ENCODE peak calls at places on chromosome 19, in eight cellular contexts. One of them, this sample, is unnamed.
A peak's percentile ranks its signal among the peaks of the same experiment; 100 is the strongest.

GRCh38 chr19:44111910-44112463 is 1.2 kb upstream of the ZNF225 start:
- DNase-seq in CD8-positive, alpha-beta T cell: no peak
- DNase-seq in CD8-positive, alpha-beta memory T cell: no peak
- DNase-seq in mesendoderm: peak; percentile 98
- DNase-seq in GM23338: peak; percentile 96
- DNase-seq in heart left ventricle: no peak
- DNase-seq in cardiac muscle cell: peak; percentile 93
- DNase-seq in CD4-positive, CD25-positive, alpha-beta regulatory T cell: peak; percentile 15
- DNase-seq in this sample: no peak

GRCh38 chr19:33062902-33063301 is 1.8 kb downstream of the RHPN2 start:
- DNase-seq in CD8-positive, alpha-beta T cell: no peak
- DNase-seq in CD8-positive, alpha-beta memory T cell: no peak
- DNase-seq in mesendoderm: no peak
- DNase-seq in GM23338: no peak
- DNase-seq in heart left ventricle: no peak
- DNase-seq in cardiac muscle cell: no peak
- DNase-seq in CD4-positive, CD25-positive, alpha-beta regulatory T cell: no peak
- DNase-seq in this sample: no peak

GRCh38 chr19:16423891-16424290 is 47.9 kb downstream of the EPS15L1 start:
- DNase-seq in CD8-positive, alpha-beta T cell: no peak
- DNase-seq in CD8-positive, alpha-beta memory T cell: no peak
- DNase-seq in mesendoderm: no peak
- DNase-seq in GM23338: no peak
- DNase-seq in heart left ventricle: no peak
- DNase-seq in cardiac muscle cell: no peak
- DNase-seq in CD4-positive, CD25-positive, alpha-beta regulatory T cell: no peak
- DNase-seq in this sample: no peak

GRCh38 chr19:16661480-16662034 is 618 bp downstream of the TMEM38A start:
- DNase-seq in CD8-positive, alpha-beta T cell: no peak
- DNase-seq in CD8-positive, alpha-beta memory T cell: peak; percentile 1
- DNase-seq in mesendoderm: no peak
- DNase-seq in GM23338: peak; percentile 72
- DNase-seq in heart left ventricle: peak; percentile 68
- DNase-seq in cardiac muscle cell: no peak
- DNase-seq in CD4-positive, CD25-positive, alpha-beta regulatory T cell: peak; percentile 15
- DNase-seq in this sample: peak; percentile 9

GRCh38 chr19:40806385-40807146 is 7.6 kb downstream of the EGLN2 start:
- DNase-seq in CD8-positive, alpha-beta T cell: peak; percentile 81
- DNase-seq in CD8-positive, alpha-beta memory T cell: peak; percentile 76
- DNase-seq in mesendoderm: peak; percentile 100
- DNase-seq in GM23338: peak; percentile 100
- DNase-seq in heart left ventricle: peak; percentile 87
- DNase-seq in cardiac muscle cell: peak; percentile 98
- DNase-seq in CD4-positive, CD25-positive, alpha-beta regulatory T cell: peak; percentile 86
- DNase-seq in this sample: peak; percentile 82

GRCh38 chr19:39946532-39946931 is 12.1 kb upstream of the FCGBP start:
- DNase-seq in CD8-positive, alpha-beta T cell: no peak
- DNase-seq in CD8-positive, alpha-beta memory T cell: no peak
- DNase-seq in mesendoderm: no peak
- DNase-seq in GM23338: no peak
- DNase-seq in heart left ventricle: no peak
- DNase-seq in cardiac muscle cell: peak; percentile 48
- DNase-seq in CD4-positive, CD25-positive, alpha-beta regulatory T cell: no peak
- DNase-seq in this sample: no peak

GRCh38 chr19:8731428-8732169 is 10.2 kb downstream of the OR2Z1 start:
- DNase-seq in CD8-positive, alpha-beta T cell: no peak
- DNase-seq in CD8-positive, alpha-beta memory T cell: no peak
- DNase-seq in mesendoderm: peak; percentile 1
- DNase-seq in GM23338: peak; percentile 4
- DNase-seq in heart left ventricle: no peak
- DNase-seq in cardiac muscle cell: no peak
- DNase-seq in CD4-positive, CD25-positive, alpha-beta regulatory T cell: peak; percentile 1
- DNase-seq in this sample: no peak

GRCh38 chr19:48461982-48462655 is 6.7 kb downstream of the KCNJ14 start:
- DNase-seq in CD8-positive, alpha-beta T cell: no peak
- DNase-seq in CD8-positive, alpha-beta memory T cell: no peak
- DNase-seq in mesendoderm: peak; percentile 89
- DNase-seq in GM23338: peak; percentile 94
- DNase-seq in heart left ventricle: peak; percentile 64
- DNase-seq in cardiac muscle cell: peak; percentile 20
- DNase-seq in CD4-positive, CD25-positive, alpha-beta regulatory T cell: no peak
- DNase-seq in this sample: no peak

GRCh38 chr19:35404879-35405622 is 34.2 kb downstream of the GPR42 start:
- DNase-seq in CD8-positive, alpha-beta T cell: no peak
- DNase-seq in CD8-positive, alpha-beta memory T cell: no peak
- DNase-seq in mesendoderm: peak; percentile 97
- DNase-seq in GM23338: peak; percentile 63
- DNase-seq in heart left ventricle: no peak
- DNase-seq in cardiac muscle cell: peak; percentile 96
- DNase-seq in CD4-positive, CD25-positive, alpha-beta regulatory T cell: no peak
- DNase-seq in this sample: no peak

DNA sequence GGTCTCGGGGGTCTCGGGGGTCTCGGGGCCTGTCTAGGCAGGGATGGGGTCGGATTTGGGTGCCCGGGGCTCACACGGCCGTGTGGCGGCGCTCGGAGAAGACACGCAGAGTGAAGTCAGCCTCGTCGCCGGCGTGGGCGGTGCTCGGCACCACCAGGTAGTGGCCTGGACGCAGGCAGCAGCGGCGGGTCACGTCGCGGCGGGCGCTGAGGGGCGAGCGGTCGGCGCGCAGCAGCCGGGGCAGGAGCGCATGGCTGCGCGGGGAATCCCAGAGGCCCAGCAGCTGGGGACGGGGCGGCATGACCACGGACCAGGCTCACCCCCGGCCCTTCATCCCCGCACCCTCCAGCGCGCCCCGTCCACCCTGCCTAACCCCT is 8.2 kb downstream of the CAPN12 start:
- DNase-seq in CD8-positive, alpha-beta T cell: peak; percentile 63
- DNase-seq in CD8-positive, alpha-beta memory T cell: peak; percentile 59
- DNase-seq in mesendoderm: peak; percentile 61
- DNase-seq in GM23338: peak; percentile 58
- DNase-seq in heart left ventricle: no peak
- DNase-seq in cardiac muscle cell: no peak
- DNase-seq in CD4-positive, CD25-positive, alpha-beta regulatory T cell: peak; percentile 53
- DNase-seq in this sample: peak; percentile 80
- H3K4me3 ChIP-seq in CD8-positive, alpha-beta T cell: peak overlapping the region; percentile 41
- H3K4me3 ChIP-seq in CD8-positive, alpha-beta memory T cell: no peak overlapping the region
- H3K4me3 ChIP-seq in mesendoderm: no peak overlapping the region
- H3K4me3 ChIP-seq in GM23338: peak overlapping the region; percentile 61
- H3K4me3 ChIP-seq in heart left ventricle: peak overlapping the region; percentile 46
- H3K4me3 ChIP-seq in cardiac muscle cell: peak overlapping the region; percentile 38
- H3K4me3 ChIP-seq in CD4-positive, CD25-positive, alpha-beta regulatory T cell: no peak overlapping the region
- H3K4me3 ChIP-seq in this sample: no peak overlapping the region

GRCh38 chr19:1079566-1080111 is 12.7 kb downstream of the ARHGAP45 start:
- DNase-seq in CD8-positive, alpha-beta T cell: peak; percentile 70
- DNase-seq in CD8-positive, alpha-beta memory T cell: no peak
- DNase-seq in mesendoderm: no peak
- DNase-seq in GM23338: peak; percentile 61
- DNase-seq in heart left ventricle: peak; percentile 63
- DNase-seq in cardiac muscle cell: no peak
- DNase-seq in CD4-positive, CD25-positive, alpha-beta regulatory T cell: peak; percentile 69
- DNase-seq in this sample: peak; percentile 59

GRCh38 chr19:1082928-1083816 is 12.0 kb downstream of the POLR2E start:
- DNase-seq in CD8-positive, alpha-beta T cell: peak; percentile 6
- DNase-seq in CD8-positive, alpha-beta memory T cell: no peak
- DNase-seq in mesendoderm: no peak
- DNase-seq in GM23338: no peak
- DNase-seq in heart left ventricle: no peak
- DNase-seq in cardiac muscle cell: no peak
- DNase-seq in CD4-positive, CD25-positive, alpha-beta regulatory T cell: no peak
- DNase-seq in this sample: peak; percentile 31

GRCh38 chr19:1080360-1081161 is 13.6 kb downstream of the ARHGAP45 start:
- DNase-seq in CD8-positive, alpha-beta T cell: peak; percentile 9
- DNase-seq in CD8-positive, alpha-beta memory T cell: no peak
- DNase-seq in mesendoderm: no peak
- DNase-seq in GM23338: no peak
- DNase-seq in heart left ventricle: no peak
- DNase-seq in cardiac muscle cell: no peak
- DNase-seq in CD4-positive, CD25-positive, alpha-beta regulatory T cell: no peak
- DNase-seq in this sample: no peak

GRCh38 chr19:1082165-1082927 is 12.8 kb downstream of the POLR2E start:
- DNase-seq in CD8-positive, alpha-beta T cell: peak; percentile 88
- DNase-seq in CD8-positive, alpha-beta memory T cell: peak; percentile 91
- DNase-seq in mesendoderm: peak; percentile 96
- DNase-seq in GM23338: peak; percentile 98
- DNase-seq in heart left ventricle: peak; percentile 76
- DNase-seq in cardiac muscle cell: no peak
- DNase-seq in CD4-positive, CD25-positive, alpha-beta regulatory T cell: peak; percentile 84
- DNase-seq in this sample: peak; percentile 87

DNA sequence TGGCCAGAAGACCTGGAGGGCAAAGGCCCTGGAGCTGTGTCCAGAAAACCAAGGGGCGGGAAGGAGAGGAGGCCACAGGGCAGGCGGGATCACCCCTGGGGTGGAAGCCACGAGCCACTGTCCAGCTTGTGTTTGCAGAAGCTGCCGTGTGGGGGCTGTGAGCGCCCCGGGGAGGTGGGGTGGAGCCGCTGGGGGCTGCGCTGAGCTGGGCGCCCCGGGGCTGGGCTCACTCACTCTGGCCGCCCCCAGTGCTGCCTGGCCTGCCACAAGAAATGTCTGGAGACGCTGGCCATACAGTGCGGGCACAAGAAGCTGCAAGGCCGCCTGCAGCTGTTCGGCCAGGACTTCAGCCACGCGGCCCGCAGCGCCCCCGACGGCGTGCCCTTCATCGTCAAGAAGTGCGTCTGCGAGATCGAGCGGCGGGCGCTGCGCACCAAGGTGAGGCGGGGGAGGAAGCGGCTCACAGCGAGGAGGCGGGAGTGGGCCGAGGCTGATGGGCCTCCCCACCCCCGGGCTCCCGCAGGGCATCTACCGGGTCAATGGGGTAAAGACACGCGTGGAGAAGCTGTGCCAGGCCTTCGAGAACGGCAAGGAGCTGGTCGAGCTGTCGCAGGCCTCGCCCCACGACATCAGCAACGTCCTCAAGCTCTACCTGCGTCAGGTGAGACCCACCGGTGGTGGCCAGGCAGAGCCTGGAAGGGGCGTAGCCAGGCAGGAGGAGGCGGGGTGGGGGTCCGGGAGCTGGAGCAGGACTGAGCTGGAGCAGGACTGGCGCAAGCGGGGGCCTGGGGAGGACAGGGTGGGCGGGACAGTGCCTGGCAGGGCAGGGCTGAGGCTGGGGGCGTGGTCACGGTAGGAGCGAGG is 13.6 kb downstream of the POLR2E start:
- DNase-seq in CD8-positive, alpha-beta T cell: no peak
- DNase-seq in CD8-positive, alpha-beta memory T cell: no peak
- DNase-seq in mesendoderm: peak; percentile 35
- DNase-seq in GM23338: peak; percentile 75
- DNase-seq in heart left ventricle: peak; percentile 57
- DNase-seq in cardiac muscle cell: no peak
- DNase-seq in CD4-positive, CD25-positive, alpha-beta regulatory T cell: no peak
- DNase-seq in this sample: no peak
- H3K4me1 ChIP-seq in CD8-positive, alpha-beta T cell: peaks cover 80% of the 10 kb centered on the region
- H3K4me1 ChIP-seq in CD8-positive, alpha-beta memory T cell: peaks cover 66% of the 10 kb centered on the region
- H3K4me1 ChIP-seq in mesendoderm: no peaks in the 10 kb centered on the region
- H3K4me1 ChIP-seq in GM23338: no peaks in the 10 kb centered on the region
- H3K4me1 ChIP-seq in heart left ventricle: peaks cover 5% of the 10 kb centered on the region
- H3K4me1 ChIP-seq in cardiac muscle cell: no peaks in the 10 kb centered on the region
- H3K4me1 ChIP-seq in CD4-positive, CD25-positive, alpha-beta regulatory T cell: peaks cover 69% of the 10 kb centered on the region
- H3K4me1 ChIP-seq in this sample: peaks cover 83% of the 10 kb centered on the region

DNA sequence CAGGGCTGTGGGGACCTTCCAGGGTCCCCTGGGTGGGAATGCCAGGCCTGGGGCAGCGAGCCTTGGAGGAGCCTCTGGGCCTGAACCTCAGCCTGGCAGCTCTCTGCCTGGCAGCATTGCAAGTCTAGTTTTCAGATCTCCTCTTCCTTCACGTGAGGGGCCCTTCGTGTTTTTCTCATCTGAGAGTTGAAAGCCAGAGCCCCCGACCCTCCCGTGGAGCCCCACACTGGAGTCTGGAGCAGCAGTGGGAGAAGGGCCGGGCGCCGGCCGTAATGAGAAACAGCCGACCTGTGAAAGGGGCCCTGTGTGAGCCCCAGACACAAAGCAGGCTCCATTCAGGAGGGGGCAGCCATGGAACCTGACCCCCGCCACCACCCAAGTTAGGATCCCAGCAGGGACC is 19.3 kb downstream of the TMED1 start:
- DNase-seq in CD8-positive, alpha-beta T cell: no peak
- DNase-seq in CD8-positive, alpha-beta memory T cell: no peak
- DNase-seq in mesendoderm: no peak
- DNase-seq in GM23338: no peak
- DNase-seq in heart left ventricle: no peak
- DNase-seq in cardiac muscle cell: no peak
- DNase-seq in CD4-positive, CD25-positive, alpha-beta regulatory T cell: no peak
- DNase-seq in this sample: no peak
- H3K27ac ChIP-seq in CD8-positive, alpha-beta T cell: no peak overlapping the region
- H3K27ac ChIP-seq in CD8-positive, alpha-beta memory T cell: no peak overlapping the region
- H3K27ac ChIP-seq in mesendoderm: no peak overlapping the region
- H3K27ac ChIP-seq in GM23338: peak overlapping the region; percentile 45
- H3K27ac ChIP-seq in heart left ventricle: no peak overlapping the region
- H3K27ac ChIP-seq in cardiac muscle cell: no peak overlapping the region
- H3K27ac ChIP-seq in CD4-positive, CD25-positive, alpha-beta regulatory T cell: no peak overlapping the region
- H3K27ac ChIP-seq in this sample: no peak overlapping the region

GRCh38 chr19:6530385-6531162 is at the start of gene TNFSF9:
- DNase-seq in CD8-positive, alpha-beta T cell: peak; percentile 88
- DNase-seq in CD8-positive, alpha-beta memory T cell: peak; percentile 83
- DNase-seq in mesendoderm: peak; percentile 86
- DNase-seq in GM23338: peak; percentile 87
- DNase-seq in heart left ventricle: peak; percentile 93
- DNase-seq in cardiac muscle cell: peak; percentile 91
- DNase-seq in CD4-positive, CD25-positive, alpha-beta regulatory T cell: peak; percentile 67
- DNase-seq in this sample: peak; percentile 71

GRCh38 chr19:6532244-6532999 is 1.6 kb downstream of the TNFSF9 start:
- DNase-seq in CD8-positive, alpha-beta T cell: peak; percentile 16
- DNase-seq in CD8-positive, alpha-beta memory T cell: no peak
- DNase-seq in mesendoderm: no peak
- DNase-seq in GM23338: no peak
- DNase-seq in heart left ventricle: no peak
- DNase-seq in cardiac muscle cell: no peak
- DNase-seq in CD4-positive, CD25-positive, alpha-beta regulatory T cell: peak; percentile 36
- DNase-seq in this sample: no peak

GRCh38 chr19:6533000-6533328 is 2.1 kb downstream of the TNFSF9 start:
- DNase-seq in CD8-positive, alpha-beta T cell: no peak
- DNase-seq in CD8-positive, alpha-beta memory T cell: no peak
- DNase-seq in mesendoderm: peak; percentile 48
- DNase-seq in GM23338: no peak
- DNase-seq in heart left ventricle: no peak
- DNase-seq in cardiac muscle cell: no peak
- DNase-seq in CD4-positive, CD25-positive, alpha-beta regulatory T cell: no peak
- DNase-seq in this sample: no peak

GRCh38 chr19:6531163-6531955 is 533 bp downstream of the TNFSF9 start:
- DNase-seq in CD8-positive, alpha-beta T cell: peak; percentile 23
- DNase-seq in CD8-positive, alpha-beta memory T cell: no peak
- DNase-seq in mesendoderm: no peak
- DNase-seq in GM23338: no peak
- DNase-seq in heart left ventricle: peak; percentile 68
- DNase-seq in cardiac muscle cell: no peak
- DNase-seq in CD4-positive, CD25-positive, alpha-beta regulatory T cell: no peak
- DNase-seq in this sample: no peak

DNA sequence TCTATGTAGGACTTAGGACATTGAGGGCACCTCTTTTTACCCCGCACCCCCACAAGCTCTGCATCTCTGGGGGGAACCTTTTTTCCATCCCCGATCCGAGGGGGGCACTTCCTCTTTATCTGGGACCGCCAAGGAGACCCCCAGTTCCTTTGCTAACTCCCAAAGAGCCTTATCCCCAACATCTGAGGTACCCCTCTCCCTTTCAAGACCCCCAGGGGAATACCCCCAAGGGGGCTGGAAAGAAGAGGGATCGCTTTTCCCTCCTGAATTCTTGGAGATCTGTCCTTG is 1.1 kb downstream of the TNFSF9 start:
- DNase-seq in CD8-positive, alpha-beta T cell: no peak
- DNase-seq in CD8-positive, alpha-beta memory T cell: no peak
- DNase-seq in mesendoderm: no peak
- DNase-seq in GM23338: no peak
- DNase-seq in heart left ventricle: no peak
- DNase-seq in cardiac muscle cell: no peak
- DNase-seq in CD4-positive, CD25-positive, alpha-beta regulatory T cell: no peak
- DNase-seq in this sample: no peak
- H3K4me3 ChIP-seq in CD8-positive, alpha-beta T cell: peak overlapping the region; percentile 5
- H3K4me3 ChIP-seq in CD8-positive, alpha-beta memory T cell: peak overlapping the region; percentile 52
- H3K4me3 ChIP-seq in mesendoderm: no peak overlapping the region
- H3K4me3 ChIP-seq in GM23338: peak overlapping the region; percentile 72
- H3K4me3 ChIP-seq in heart left ventricle: no peak overlapping the region
- H3K4me3 ChIP-seq in cardiac muscle cell: no peak overlapping the region
- H3K4me3 ChIP-seq in CD4-positive, CD25-positive, alpha-beta regulatory T cell: no peak overlapping the region
- H3K4me3 ChIP-seq in this sample: peak overlapping the region; percentile 29